ENCODE peak calls at places on chromosomes 11 and 22, in nine cellular contexts. One of them, this sample, is unnamed.
A peak's percentile ranks its signal among the peaks of the same experiment; 100 is the strongest.

GRCh38 chr22:38170469-38170868 is 11.2 kb downstream of the PLA2G6 start:
- DNase-seq in upper lobe of left lung: no peak
- DNase-seq in A549: no peak
- DNase-seq in sigmoid colon: peak; percentile 17
- DNase-seq in body of pancreas: no peak
- DNase-seq in breast epithelium: no peak
- DNase-seq in Peyer's patch: no peak
- DNase-seq in HCT116: no peak
- DNase-seq in lower leg skin: no peak
- DNase-seq in this sample: no peak

GRCh38 chr22:42320463-42321416 is 50.3 kb upstream of the TCF20 start:
- DNase-seq in upper lobe of left lung: no peak
- DNase-seq in A549: no peak
- DNase-seq in sigmoid colon: no peak
- DNase-seq in body of pancreas: no peak
- DNase-seq in breast epithelium: no peak
- DNase-seq in Peyer's patch: no peak
- DNase-seq in HCT116: no peak
- DNase-seq in lower leg skin: no peak
- DNase-seq in this sample: no peak

GRCh38 chr22:32808038-32808445 is 6.5 kb downstream of the TIMP3 start:
- DNase-seq in upper lobe of left lung: no peak
- DNase-seq in A549: no peak
- DNase-seq in sigmoid colon: no peak
- DNase-seq in body of pancreas: no peak
- DNase-seq in breast epithelium: no peak
- DNase-seq in Peyer's patch: no peak
- DNase-seq in HCT116: no peak
- DNase-seq in lower leg skin: no peak
- DNase-seq in this sample: no peak

GRCh38 chr11:48036011-48036410 is 55.7 kb downstream of the PTPRJ start:
- DNase-seq in upper lobe of left lung: no peak
- DNase-seq in A549: no peak
- DNase-seq in sigmoid colon: no peak
- DNase-seq in body of pancreas: no peak
- DNase-seq in breast epithelium: no peak
- DNase-seq in Peyer's patch: no peak
- DNase-seq in HCT116: no peak
- DNase-seq in lower leg skin: no peak
- DNase-seq in this sample: no peak

GRCh38 chr11:134398079-134398444 is 14.0 kb downstream of the B3GAT1 start:
- DNase-seq in upper lobe of left lung: no peak
- DNase-seq in A549: no peak
- DNase-seq in sigmoid colon: no peak
- DNase-seq in body of pancreas: peak; percentile 20
- DNase-seq in breast epithelium: no peak
- DNase-seq in Peyer's patch: no peak
- DNase-seq in HCT116: no peak
- DNase-seq in lower leg skin: no peak
- DNase-seq in this sample: no peak

GRCh38 chr11:64850979-64851567 is 6.6 kb upstream of the CDC42BPG start:
- DNase-seq in upper lobe of left lung: no peak
- DNase-seq in A549: no peak
- DNase-seq in sigmoid colon: no peak
- DNase-seq in body of pancreas: no peak
- DNase-seq in breast epithelium: no peak
- DNase-seq in Peyer's patch: peak; percentile 87
- DNase-seq in HCT116: no peak
- DNase-seq in lower leg skin: no peak
- DNase-seq in this sample: peak; percentile 43

GRCh38 chr22:23058063-23058462 is 12.3 kb upstream of the GNAZ start:
- DNase-seq in upper lobe of left lung: peak; percentile 3
- DNase-seq in A549: no peak
- DNase-seq in sigmoid colon: no peak
- DNase-seq in body of pancreas: no peak
- DNase-seq in breast epithelium: peak; percentile 6
- DNase-seq in Peyer's patch: peak; percentile 13
- DNase-seq in HCT116: no peak
- DNase-seq in lower leg skin: no peak
- DNase-seq in this sample: no peak

GRCh38 chr11:98104249-98104648 is 916.5 kb upstream of the CNTN5 start:
- DNase-seq in upper lobe of left lung: no peak
- DNase-seq in A549: no peak
- DNase-seq in sigmoid colon: no peak
- DNase-seq in body of pancreas: no peak
- DNase-seq in breast epithelium: no peak
- DNase-seq in Peyer's patch: no peak
- DNase-seq in HCT116: no peak
- DNase-seq in lower leg skin: no peak
- DNase-seq in this sample: no peak

GRCh38 chr11:108199446-108200321 is 22.8 kb downstream of the NPAT start:
- DNase-seq in upper lobe of left lung: peak; percentile 65
- DNase-seq in A549: no peak
- DNase-seq in sigmoid colon: no peak
- DNase-seq in body of pancreas: no peak
- DNase-seq in breast epithelium: no peak
- DNase-seq in Peyer's patch: peak; percentile 49
- DNase-seq in HCT116: no peak
- DNase-seq in lower leg skin: no peak
- DNase-seq in this sample: peak; percentile 84

GRCh38 chr11:46972821-46973220 is 36.3 kb downstream of the CSTPP1 start:
- DNase-seq in upper lobe of left lung: no peak
- DNase-seq in A549: no peak
- DNase-seq in sigmoid colon: no peak
- DNase-seq in body of pancreas: no peak
- DNase-seq in breast epithelium: no peak
- DNase-seq in Peyer's patch: no peak
- DNase-seq in HCT116: no peak
- DNase-seq in lower leg skin: no peak
- DNase-seq in this sample: peak; percentile 44
- TF ChIP-seq POLR2A in upper lobe of left lung: no peak
- TF ChIP-seq POLR2A in A549: no peak
- TF ChIP-seq POLR2A in sigmoid colon: no peak
- TF ChIP-seq POLR2A in body of pancreas: no peak
- TF ChIP-seq POLR2A in breast epithelium: no peak
- TF ChIP-seq POLR2A in Peyer's patch: no peak
- TF ChIP-seq POLR2A in HCT116: no peak
- TF ChIP-seq POLR2A in lower leg skin: no peak
- TF ChIP-seq POLR2A in this sample: no peak

GRCh38 chr11:69644071-69644961 is 3.4 kb downstream of the CCND1 start:
- DNase-seq in upper lobe of left lung: peak; percentile 94
- DNase-seq in A549: peak; percentile 79
- DNase-seq in sigmoid colon: peak; percentile 86
- DNase-seq in body of pancreas: peak; percentile 55
- DNase-seq in breast epithelium: peak; percentile 82
- DNase-seq in Peyer's patch: no peak
- DNase-seq in HCT116: no peak
- DNase-seq in lower leg skin: no peak
- DNase-seq in this sample: peak; percentile 18

GRCh38 chr11:69643646-69644045 is 2.7 kb downstream of the CCND1 start:
- DNase-seq in upper lobe of left lung: no peak
- DNase-seq in A549: no peak
- DNase-seq in sigmoid colon: no peak
- DNase-seq in body of pancreas: no peak
- DNase-seq in breast epithelium: no peak
- DNase-seq in Peyer's patch: no peak
- DNase-seq in HCT116: no peak
- DNase-seq in lower leg skin: no peak
- DNase-seq in this sample: no peak

GRCh38 chr11:69642549-69642912 is 1.6 kb downstream of the CCND1 start:
- DNase-seq in upper lobe of left lung: no peak
- DNase-seq in A549: no peak
- DNase-seq in sigmoid colon: peak; percentile 65
- DNase-seq in body of pancreas: peak; percentile 34
- DNase-seq in breast epithelium: no peak
- DNase-seq in Peyer's patch: peak; percentile 59
- DNase-seq in HCT116: no peak
- DNase-seq in lower leg skin: no peak
- DNase-seq in this sample: no peak

GRCh38 chr11:69641681-69642548 is 959 bp downstream of the CCND1 start:
- DNase-seq in upper lobe of left lung: no peak
- DNase-seq in A549: no peak
- DNase-seq in sigmoid colon: peak; percentile 61
- DNase-seq in body of pancreas: no peak
- DNase-seq in breast epithelium: no peak
- DNase-seq in Peyer's patch: no peak
- DNase-seq in HCT116: no peak
- DNase-seq in lower leg skin: no peak
- DNase-seq in this sample: no peak

DNA sequence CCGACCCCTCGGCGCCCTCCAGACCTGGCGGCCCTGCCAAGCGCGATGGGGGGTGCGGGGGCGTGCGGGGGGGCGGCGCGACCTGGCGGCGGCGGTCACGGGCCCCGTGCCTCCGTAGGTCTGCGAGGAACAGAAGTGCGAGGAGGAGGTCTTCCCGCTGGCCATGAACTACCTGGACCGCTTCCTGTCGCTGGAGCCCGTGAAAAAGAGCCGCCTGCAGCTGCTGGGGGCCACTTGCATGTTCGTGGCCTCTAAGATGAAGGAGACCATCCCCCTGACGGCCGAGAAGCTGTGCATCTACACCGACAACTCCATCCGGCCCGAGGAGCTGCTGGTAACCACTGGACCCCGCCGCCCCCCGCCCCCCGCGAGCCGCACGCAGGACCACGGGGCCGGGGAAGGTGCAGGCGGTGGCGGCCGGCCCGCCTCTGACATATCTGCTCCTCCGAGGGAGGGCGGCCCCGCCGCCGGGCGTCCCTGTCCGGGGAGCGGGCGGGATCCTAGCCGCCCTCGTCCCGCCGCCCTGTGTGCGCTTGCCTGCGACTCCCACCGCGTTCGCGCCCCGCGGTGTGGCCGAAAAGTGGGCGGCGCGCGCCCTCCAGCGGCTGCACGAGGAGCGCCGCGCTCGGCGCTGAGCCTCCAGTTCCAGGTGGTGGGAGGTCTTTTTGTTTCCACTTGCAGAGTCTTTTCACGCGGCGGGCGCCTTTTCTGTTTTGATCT is 2.1 kb downstream of the CCND1 start:
- DNase-seq in upper lobe of left lung: peak; percentile 81
- DNase-seq in A549: peak; percentile 80
- DNase-seq in sigmoid colon: peak; percentile 86
- DNase-seq in body of pancreas: peak; percentile 79
- DNase-seq in breast epithelium: peak; percentile 76
- DNase-seq in Peyer's patch: peak; percentile 76
- DNase-seq in HCT116: no peak
- DNase-seq in lower leg skin: peak; percentile 52
- DNase-seq in this sample: peak; percentile 85
- TF ChIP-seq POLR2A in upper lobe of left lung: no peak
- TF ChIP-seq POLR2A in A549: no peak
- TF ChIP-seq POLR2A in sigmoid colon: no peak
- TF ChIP-seq POLR2A in body of pancreas: peak; percentile 24
- TF ChIP-seq POLR2A in breast epithelium: no peak
- TF ChIP-seq POLR2A in Peyer's patch: no peak
- TF ChIP-seq POLR2A in HCT116: no peak
- TF ChIP-seq POLR2A in lower leg skin: no peak
- TF ChIP-seq POLR2A in this sample: no peak

GRCh38 chr11:59754859-59755700 is at the start of gene STX3:
- DNase-seq in upper lobe of left lung: peak; percentile 85
- DNase-seq in A549: peak; percentile 73
- DNase-seq in sigmoid colon: peak; percentile 75
- DNase-seq in body of pancreas: peak; percentile 77
- DNase-seq in breast epithelium: peak; percentile 70
- DNase-seq in Peyer's patch: peak; percentile 64
- DNase-seq in HCT116: peak; percentile 64
- DNase-seq in lower leg skin: peak; percentile 43
- DNase-seq in this sample: peak; percentile 70

GRCh38 chr11:59756496-59756840 is 1.3 kb downstream of the STX3 start:
- DNase-seq in upper lobe of left lung: no peak
- DNase-seq in A549: peak; percentile 10
- DNase-seq in sigmoid colon: no peak
- DNase-seq in body of pancreas: no peak
- DNase-seq in breast epithelium: no peak
- DNase-seq in Peyer's patch: no peak
- DNase-seq in HCT116: no peak
- DNase-seq in lower leg skin: no peak
- DNase-seq in this sample: no peak

GRCh38 chr11:59754494-59754858 is 700 bp upstream of the STX3 start:
- DNase-seq in upper lobe of left lung: no peak
- DNase-seq in A549: peak; percentile 28
- DNase-seq in sigmoid colon: no peak
- DNase-seq in body of pancreas: peak; percentile 31
- DNase-seq in breast epithelium: no peak
- DNase-seq in Peyer's patch: peak; percentile 23
- DNase-seq in HCT116: no peak
- DNase-seq in lower leg skin: peak; percentile 17
- DNase-seq in this sample: peak; percentile 45

GRCh38 chr11:59756845-59757244 is 1.7 kb downstream of the STX3 start:
- DNase-seq in upper lobe of left lung: peak; percentile 74
- DNase-seq in A549: peak; percentile 25
- DNase-seq in sigmoid colon: peak; percentile 74
- DNase-seq in body of pancreas: peak; percentile 45
- DNase-seq in breast epithelium: peak; percentile 53
- DNase-seq in Peyer's patch: peak; percentile 20
- DNase-seq in HCT116: peak; percentile 26
- DNase-seq in lower leg skin: peak; percentile 35
- DNase-seq in this sample: peak; percentile 29

DNA sequence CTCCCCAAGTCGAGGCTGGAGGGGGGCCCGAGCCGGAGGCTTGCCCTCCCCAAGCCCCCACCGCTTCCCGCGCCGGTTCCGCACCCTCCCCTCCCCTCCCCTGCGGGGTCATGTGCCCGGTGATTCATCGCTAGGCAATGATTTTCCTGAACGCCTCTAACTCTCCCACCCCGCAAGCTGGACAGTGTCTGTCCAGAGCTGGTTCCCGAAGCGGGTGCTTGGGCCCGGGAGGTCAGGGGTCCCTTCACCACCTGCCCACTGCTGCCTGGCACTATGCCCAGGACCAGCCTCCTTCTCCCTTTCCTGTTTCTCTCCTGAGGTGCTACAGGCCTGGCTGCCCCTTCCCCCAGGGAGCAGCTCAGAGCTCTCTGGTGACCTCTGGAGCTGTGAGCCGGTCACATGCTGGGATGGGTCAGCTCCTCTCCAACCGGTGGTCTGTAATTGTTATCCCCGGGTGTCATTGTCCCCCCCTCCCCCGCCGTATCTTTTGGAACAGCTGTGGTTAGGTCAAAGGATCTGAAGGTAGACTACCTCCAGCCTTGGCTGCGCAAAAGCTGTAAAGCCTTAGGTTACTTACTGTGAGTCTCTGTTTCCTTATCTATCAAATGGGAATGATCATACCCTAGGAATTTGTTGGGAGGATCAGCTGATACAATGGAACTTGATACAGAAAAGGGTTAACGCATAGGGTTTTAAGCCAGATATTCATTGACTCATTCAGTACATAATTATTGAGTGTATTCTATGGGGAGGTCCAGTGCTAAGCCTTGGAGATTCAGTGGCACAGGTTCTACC is 722 bp downstream of the STX3 start:
- DNase-seq in upper lobe of left lung: peak; percentile 89
- DNase-seq in A549: peak; percentile 49
- DNase-seq in sigmoid colon: peak; percentile 90
- DNase-seq in body of pancreas: peak; percentile 80
- DNase-seq in breast epithelium: peak; percentile 77
- DNase-seq in Peyer's patch: peak; percentile 55
- DNase-seq in HCT116: peak; percentile 27
- DNase-seq in lower leg skin: peak; percentile 81
- DNase-seq in this sample: peak; percentile 64
- TF ChIP-seq POLR2A in upper lobe of left lung: no peak
- TF ChIP-seq POLR2A in A549: no peak
- TF ChIP-seq POLR2A in sigmoid colon: peak; percentile 11
- TF ChIP-seq POLR2A in body of pancreas: peak; percentile 53
- TF ChIP-seq POLR2A in breast epithelium: peak; percentile 9
- TF ChIP-seq POLR2A in Peyer's patch: peak; percentile 36
- TF ChIP-seq POLR2A in HCT116: no peak
- TF ChIP-seq POLR2A in lower leg skin: no peak
- TF ChIP-seq POLR2A in this sample: no peak

GRCh38 chr11:6481012-6481923 is at the start of the genes ARFIP2 and TIMM10B:
- DNase-seq in upper lobe of left lung: peak; percentile 99
- DNase-seq in A549: peak; percentile 97
- DNase-seq in sigmoid colon: peak; percentile 99
- DNase-seq in body of pancreas: peak; percentile 99
- DNase-seq in breast epithelium: peak; percentile 98
- DNase-seq in Peyer's patch: peak; percentile 98
- DNase-seq in HCT116: peak; percentile 94
- DNase-seq in lower leg skin: peak; percentile 98
- DNase-seq in this sample: peak; percentile 99
- TF ChIP-seq POLR2A in upper lobe of left lung: peak; percentile 8
- TF ChIP-seq POLR2A in A549: peak; percentile 86
- TF ChIP-seq POLR2A in sigmoid colon: peak; percentile 90
- TF ChIP-seq POLR2A in body of pancreas: peak; percentile 94
- TF ChIP-seq POLR2A in breast epithelium: peak; percentile 93
- TF ChIP-seq POLR2A in Peyer's patch: peak; percentile 97
- TF ChIP-seq POLR2A in HCT116: peak; percentile 75
- TF ChIP-seq POLR2A in lower leg skin: peak; percentile 9
- TF ChIP-seq POLR2A in this sample: peak; percentile 99

This sample was measured in erythroblast.